ENCODE peak calls at places on chromosome 11, in four cellular contexts. I, F, X and G are unnamed samples. For H3K36me3, the result is how much of the 10 kb centered on the place peaks cover.

GRCh38 chr11:5691963-5692358 is 2.4 kb downstream of the TRIM22 start:
- DNase-seq in I (no peak), F (no peak), X (no peak), G (no peak)

GRCh38 chr11:33721291-33721840 is 14.9 kb downstream of the CD59 start:
- DNase-seq in X (no peak), I (no peak), F (no peak), G (no peak)

GRCh38 chr11:45265963-45266692 is 20.0 kb downstream of the SYT13 start:
- DNase-seq in F (no peak), I (no peak), X (no peak), G (no peak)

GRCh38 chr11:45859661-45860140 is 12.4 kb downstream of the CRY2 start:
- DNase-seq in F (no peak), I (peak), X (no peak), G (no peak)

GRCh38 chr11:100776212-100776896 is 89.3 kb downstream of the ARHGAP42 start:
- DNase-seq in I (no peak), F (peak), X (no peak), G (no peak)

GRCh38 chr11:59918987-59919589 is 19.1 kb upstream of the OOSP1 start:
- DNase-seq in X (no peak), I (peak), F (peak), G (peak)

GRCh38 chr11:71200761-71201160 is 51.6 kb downstream of the SHANK2 start:
- DNase-seq in X (no peak), I (no peak), F (no peak), G (no peak)

GRCh38 chr11:108881136-108881535 is 216.3 kb downstream of the DDX10 start:
- DNase-seq in X (no peak), F (no peak), I (no peak), G (no peak)

GRCh38 chr11:36478700-36479329 is 31.3 kb downstream of the TRAF6 start:
- DNase-seq in F (peak), I (peak), X (no peak), G (no peak)

GRCh38 chr11:68003846-68004550 is at the start of gene UNC93B1:
- DNase-seq in F (peak), I (peak), X (no peak), G (peak)

GRCh38 chr11:71933141-71933933 is 4.5 kb downstream of the RNF121 start:
- DNase-seq in I (no peak), X (no peak), F (no peak), G (no peak)

GRCh38 chr11:46635557-46636139 is 18.3 kb downstream of the ATG13 start:
- DNase-seq in F (no peak), I (no peak), X (no peak), G (no peak)

GRCh38 chr11:134071766-134072403 is 3.0 kb downstream of the JAM3 start:
- DNase-seq in X (no peak), F (no peak), I (no peak), G (no peak)

GRCh38 chr11:72041364-72042058 is 38.8 kb downstream of the NUMA1 start:
- DNase-seq in F (peak), I (peak), X (no peak), G (no peak)

GRCh38 chr11:34959770-34960169 is 43.4 kb downstream of the PDHX start:
- DNase-seq in F (no peak), I (no peak), X (no peak), G (no peak)

GRCh38 chr11:43983221-43983795 is 40.9 kb downstream of the C11orf96 start:
- DNase-seq in X (no peak), I (no peak), F (no peak), G (no peak)

GRCh38 chr11:38315151-38315550 is 1717.1 kb upstream of the RAG2 start:
- DNase-seq in I (no peak), X (no peak), F (no peak), G (no peak)

GRCh38 chr11:117121176-117121575 is 22.9 kb upstream of the PAFAH1B2 start:
- DNase-seq in F (no peak), X (no peak), I (no peak), G (no peak)

GRCh38 chr11:68843703-68844312 is 2.1 kb upstream of the CPT1A start:
- DNase-seq in F (peak), I (no peak), X (peak), G (no peak)

GRCh38 chr11:77100166-77101042 is 2.2 kb upstream of the OMP start:
- DNase-seq in X (no peak), I (no peak), F (no peak), G (no peak)

GRCh38 chr11:944711-945470 is 19.2 kb downstream of the AP2A2 start:
- DNase-seq in X (peak), F (no peak), I (no peak), G (peak)

GRCh38 chr11:48244804-48245203 is at the start of gene OR4X2:
- DNase-seq in I (no peak), F (no peak), X (no peak), G (no peak)

GRCh38 chr11:764322-765024 is 12.8 kb downstream of the GATD1 start:
- DNase-seq in F (no peak), I (peak), X (no peak), G (no peak)

GRCh38 chr11:117900720-117901440 is 24.4 kb upstream of the FXYD6 start:
- DNase-seq in F (no peak), X (no peak), I (no peak), G (no peak)

GRCh38 chr11:117824571-117825537 is at the start of gene FXYD2:
- DNase-seq in F (no peak), X (no peak), I (no peak), G (no peak)

GRCh38 chr11:74311352-74311926 is at the start of gene P4HA3:
- DNase-seq in X (peak), F (peak), I (peak), G (peak)

GRCh38 chr11:7591992-7592391 is 78.2 kb downstream of the PPFIBP2 start:
- DNase-seq in I (no peak), F (no peak), X (no peak), G (no peak)

GRCh38 chr11:15835705-15836411 is 520.5 kb downstream of the SOX6 start:
- DNase-seq in I (peak), F (no peak), X (no peak), G (no peak)

GRCh38 chr11:123062892-123063395 is 1.0 kb upstream of the HSPA8 start:
- DNase-seq in I (no peak), X (no peak), F (no peak), G (peak)

GRCh38 chr11:33942954-33943353 is 51.1 kb upstream of the LMO2 start:
- DNase-seq in I (no peak), X (no peak), F (peak), G (no peak)

GRCh38 chr11:5690216-5690615 is 626 bp downstream of the TRIM22 start:
- DNase-seq in F (no peak), X (no peak), I (no peak), G (no peak)

GRCh38 chr11:114168086-114168448 is 108.6 kb downstream of the ZBTB16 start:
- DNase-seq in F (no peak), X (no peak), I (no peak), G (no peak)

GRCh38 chr11:67250059-67251043 is 15.9 kb upstream of the GRK2 start:
- DNase-seq in F (no peak), X (no peak), I (no peak), G (no peak)

GRCh38 chr11:15714641-15715399 is 600.1 kb downstream of the INSC start:
- DNase-seq in F (no peak), X (no peak), I (no peak), G (no peak)

DNA sequence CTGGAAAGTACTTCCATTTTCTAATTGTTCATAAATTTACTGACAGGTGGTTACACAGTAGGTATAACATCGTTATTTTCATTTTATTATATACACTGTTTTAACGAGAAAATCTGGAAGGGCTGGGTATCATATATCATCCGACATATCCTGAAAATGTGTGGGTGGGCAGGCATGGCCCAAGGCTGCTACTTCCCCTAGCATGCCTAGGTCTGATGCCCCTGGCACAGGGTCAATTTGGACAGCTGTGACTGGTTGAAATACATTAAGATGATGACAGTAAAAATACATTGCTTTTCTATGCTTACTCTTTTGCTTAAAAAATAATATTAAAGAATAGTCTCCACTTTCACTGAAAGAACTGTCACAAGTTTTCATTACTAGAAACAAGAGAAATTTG is 908.8 kb downstream of the OPCML start:
- DNase-seq in I (no peak), X (no peak), F (no peak), G (no peak)
- TF ChIP-seq YY1 in I (no peak), X (no peak), F (no peak), G (no peak)

GRCh38 chr11:94433049-94433448 is 31.8 kb upstream of the GPR83 start:
- DNase-seq in X (no peak), I (no peak), F (no peak), G (no peak)
- H3K36me3 ChIP-seq in X (under half), I (under half), F (under half), G (under half)

GRCh38 chr11:111793863-111794262 is 27.7 kb upstream of the PPP2R1B start:
- DNase-seq in I (peak), X (no peak), F (no peak), G (no peak)
- TF ChIP-seq YY1 in I (no peak), X (no peak), F (no peak), G (no peak)

DNA sequence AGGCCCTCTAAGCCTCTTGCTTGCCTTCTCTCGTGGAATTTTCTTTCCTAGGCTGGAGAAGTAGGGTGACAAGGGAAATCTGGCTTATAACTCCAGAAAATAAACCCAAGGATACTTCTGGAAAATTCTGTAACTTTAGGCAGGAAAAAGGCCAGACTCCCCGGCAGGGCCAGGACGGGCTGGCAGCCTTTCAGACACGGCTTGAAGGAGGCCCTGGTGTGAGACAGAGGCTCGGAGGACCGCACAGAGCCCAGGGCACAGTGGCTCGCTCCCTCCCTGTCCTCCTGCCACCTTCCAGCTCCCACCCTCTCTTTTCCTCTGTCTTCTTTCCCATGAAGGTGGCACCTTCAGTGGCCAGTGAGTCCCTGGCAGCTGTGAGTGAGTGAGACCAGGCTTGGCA is 19.1 kb downstream of the RPUSD4 start:
- DNase-seq in X (no peak), I (no peak), F (no peak), G (no peak)
- H3K36me3 ChIP-seq in X (under half), I (under half), F (under half), G (half or more)

DNA sequence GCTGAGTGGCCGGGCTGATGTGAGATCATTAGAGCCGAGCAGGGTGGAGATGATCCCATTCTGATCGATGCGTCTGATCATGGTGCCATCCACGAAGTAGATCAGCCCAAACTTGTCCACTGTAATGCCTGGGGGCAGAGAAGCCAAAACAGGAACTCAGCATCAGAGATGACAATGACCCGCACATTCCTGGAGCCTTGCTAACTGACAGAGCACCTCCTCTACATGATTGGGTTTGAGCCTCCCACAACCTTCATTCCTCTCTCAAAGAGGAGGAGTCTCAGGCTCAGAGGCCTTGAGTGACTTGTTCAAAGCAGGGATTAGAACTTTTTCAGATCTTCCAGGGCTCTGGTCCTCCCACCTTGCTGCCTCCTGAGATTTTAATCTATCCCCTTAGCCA is 133.7 kb upstream of the NARS2 start:
- DNase-seq in X (no peak), F (no peak), I (no peak), G (peak)
- TF ChIP-seq YY1 in X (no peak), F (no peak), I (no peak), G (no peak)

GRCh38 chr11:124863826-124864165 is 1.4 kb upstream of the ROBO3 start:
- DNase-seq in F (no peak), X (no peak), I (no peak), G (no peak)

GRCh38 chr11:124864176-124864891 is 898 bp upstream of the ROBO3 start:
- DNase-seq in I (no peak), F (no peak), X (no peak), G (no peak)

GRCh38 chr11:124863137-124863825 is 2.0 kb upstream of the ROBO3 start:
- DNase-seq in X (no peak), F (no peak), I (peak), G (no peak)

GRCh38 chr11:124861670-124862069 is 3.6 kb upstream of the ROBO3 start:
- DNase-seq in X (no peak), I (peak), F (no peak), G (no peak)

DNA sequence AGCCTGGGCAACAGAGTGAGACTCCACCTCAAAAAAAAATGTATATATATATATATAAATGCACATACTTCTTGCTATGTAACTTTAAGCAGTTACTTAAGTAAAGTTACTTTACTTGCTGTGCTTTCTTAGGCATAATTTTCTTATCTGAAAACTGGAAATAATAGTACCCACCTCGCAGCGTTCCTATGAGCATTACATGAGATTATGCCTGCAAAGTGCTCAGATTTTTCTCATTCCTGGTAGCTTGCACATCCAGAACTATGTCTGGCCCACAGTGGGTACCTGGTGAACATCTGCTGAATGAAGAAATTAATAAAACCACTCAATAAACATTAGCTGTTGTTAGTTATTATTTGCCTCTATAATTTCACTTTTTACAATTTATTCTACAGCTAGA is 6.1 kb upstream of the ROBO3 start:
- DNase-seq in F (no peak), I (no peak), X (no peak), G (no peak)
- H3K36me3 ChIP-seq in F (under half), I (under half), X (under half), G (under half)

DNA sequence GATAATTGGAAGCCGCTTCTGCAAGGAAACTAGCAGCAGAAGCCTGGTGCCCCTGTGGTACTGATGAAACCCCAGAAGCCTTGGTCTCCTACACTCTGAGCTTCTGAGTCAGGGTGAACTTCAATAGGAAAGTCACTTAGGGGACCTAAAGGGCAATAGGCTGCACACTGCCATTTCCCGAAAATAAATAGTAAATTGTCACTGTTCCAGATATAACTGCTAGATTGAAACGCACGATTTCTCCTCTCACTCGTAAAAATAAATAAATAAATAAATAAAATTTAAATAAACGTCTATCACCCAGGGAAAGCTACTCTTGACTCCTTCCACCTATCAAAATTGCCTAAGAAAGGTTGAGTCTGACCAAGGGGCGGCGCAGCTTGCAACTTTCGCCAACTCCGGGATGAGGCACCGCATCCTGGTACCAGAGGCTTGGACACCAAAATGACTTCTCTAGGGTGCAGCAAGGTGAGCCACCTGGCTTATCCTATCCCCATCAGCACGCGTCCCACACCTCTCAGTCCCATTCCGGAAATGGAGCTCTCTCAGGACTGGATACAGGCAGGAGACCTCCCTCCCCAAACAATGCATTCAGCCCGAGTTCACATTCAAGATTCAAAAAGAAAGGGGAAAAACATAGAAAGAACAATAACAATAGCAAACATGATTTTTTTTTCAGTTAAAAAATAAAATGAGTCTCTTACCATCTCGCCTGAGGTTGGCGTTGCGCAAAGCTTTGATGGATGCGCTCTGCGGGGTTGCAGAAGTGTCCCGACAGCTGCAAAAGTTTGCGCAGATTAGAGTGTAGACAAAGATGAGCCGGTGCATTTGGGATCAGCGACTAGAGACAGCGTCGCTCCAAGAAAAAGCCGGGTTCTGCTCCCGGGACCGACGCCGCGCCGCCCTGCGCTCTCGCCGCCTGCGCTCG is 583 bp downstream of the PDGFD start:
- DNase-seq in I (peak), X (no peak), F (no peak), G (peak)
- TF ChIP-seq YY1 in I (no peak), X (no peak), F (no peak), G (no peak)